ENCODE peak calls at places on chromosomes 4 and X, in five cellular contexts. R is iris pigment epithelial cell; C is GM12864; T is H4; I is effector memory CD4-positive, alpha-beta T cell. V is an unnamed sample.

GRCh38 chr4:61545902-61546498 is 345.9 kb downstream of the ADGRL3 start:
- DNase-seq in R (no peak), C (no peak), T (no peak), I (no peak), V (no peak)

GRCh38 chr4:6188687-6189305 is 11.6 kb downstream of the JAKMIP1 start:
- DNase-seq in R (peak), C (no peak), T (no peak), I (no peak), V (no peak)

GRCh38 chrX:54819201-54819600 is 11.7 kb downstream of the MAGED2 start:
- DNase-seq in R (no peak), C (no peak), T (no peak), I (no peak), V (no peak)

GRCh38 chr4:140736669-140737343 is 19.4 kb downstream of the TBC1D9 start:
- DNase-seq in R (no peak), C (no peak), T (no peak), I (no peak), V (no peak)

GRCh38 chr4:156931267-156931666 is 40.3 kb downstream of the PDGFC start:
- DNase-seq in R (peak), C (no peak), T (peak), I (no peak), V (no peak)

GRCh38 chr4:184344899-184345572 is 127.4 kb upstream of the ENPP6 start:
- DNase-seq in R (no peak), C (no peak), T (no peak), I (no peak), V (no peak)

GRCh38 chrX:137684591-137684990 is 118.7 kb downstream of the ZIC3 start:
- DNase-seq in R (no peak), C (no peak), T (no peak), I (no peak), V (no peak)

GRCh38 chrX:45428816-45429215 is 228.1 kb upstream of the DIPK2B start:
- DNase-seq in R (no peak), C (no peak), T (no peak), I (no peak), V (no peak)

GRCh38 chr4:51855751-51856150 is 12.8 kb downstream of the DCUN1D4 start:
- DNase-seq in R (no peak), C (no peak), T (no peak), I (no peak), V (no peak)

GRCh38 chr4:140076307-140076706 is 77.7 kb downstream of the MAML3 start:
- DNase-seq in R (no peak), C (no peak), T (no peak), I (no peak), V (no peak)

GRCh38 chr4:74615411-74615810 is 170.5 kb downstream of the AREG start:
- DNase-seq in R (no peak), C (no peak), T (no peak), I (no peak), V (no peak)

GRCh38 chrX:53377464-53377863 is 45.0 kb downstream of the SMC1A start:
- DNase-seq in R (no peak), C (no peak), T (no peak), I (no peak), V (no peak)

GRCh38 chrX:155056877-155057792 is 13.8 kb downstream of the CMC4 start:
- DNase-seq in R (peak), C (no peak), T (peak), I (peak), V (no peak)

GRCh38 chr4:148112231-148112982 is 329.8 kb downstream of the NR3C2 start:
- DNase-seq in R (peak), C (no peak), T (peak), I (no peak), V (no peak)

GRCh38 chrX:30653415-30654131 is at the start of gene GK:
- DNase-seq in R (no peak), C (no peak), T (no peak), I (peak), V (no peak)

GRCh38 chr4:166274136-166274761 is 401.2 kb downstream of the TLL1 start:
- DNase-seq in R (no peak), C (no peak), T (no peak), I (no peak), V (no peak)

GRCh38 chrX:15356444-15356843 is 21.1 kb upstream of the PIGA start:
- DNase-seq in R (peak), C (no peak), T (no peak), I (no peak), V (no peak)

GRCh38 chr4:178577933-178578332 is 1135.7 kb upstream of the AGA start:
- DNase-seq in R (no peak), C (no peak), T (no peak), I (no peak), V (no peak)

GRCh38 chr4:140718240-140718639 is 37.9 kb downstream of the TBC1D9 start:
- DNase-seq in R (peak), C (no peak), T (no peak), I (no peak), V (no peak)

GRCh38 chrX:63426519-63426918 is 75.4 kb upstream of the SPIN4 start:
- DNase-seq in R (no peak), C (no peak), T (no peak), I (no peak), V (no peak)

GRCh38 chr4:88185916-88186315 is 27.5 kb upstream of the ABCG2 start:
- DNase-seq in R (peak), C (no peak), T (no peak), I (no peak), V (no peak)

GRCh38 chrX:9948406-9948805 is 18.8 kb upstream of the CLDN34 start:
- DNase-seq in R (no peak), C (no peak), T (no peak), I (no peak), V (no peak)

GRCh38 chr4:145279122-145279960 is 99.0 kb upstream of the OTUD4 start:
- DNase-seq in R (peak), C (no peak), T (peak), I (no peak), V (no peak)

GRCh38 chrX:12973561-12974216 is 1.2 kb upstream of the TMSB4X start:
- DNase-seq in R (no peak), C (no peak), T (no peak), I (no peak), V (peak)

GRCh38 chr4:101022151-101023024 is 324.9 kb downstream of the PPP3CA start:
- DNase-seq in R (peak), C (no peak), T (no peak), I (no peak), V (no peak)

GRCh38 chr4:136920092-136920491 is 612.2 kb downstream of the PCDH18 start:
- DNase-seq in R (no peak), C (no peak), T (no peak), I (no peak), V (no peak)

GRCh38 chr4:8526363-8526855 is 53.8 kb upstream of the GPR78 start:
- DNase-seq in R (no peak), C (no peak), T (no peak), I (no peak), V (no peak)

GRCh38 chr4:138158746-138159297 is 83.3 kb downstream of the SLC7A11 start:
- DNase-seq in R (peak), C (no peak), T (peak), I (no peak), V (no peak)

GRCh38 chr4:2937146-2937857 is 25.9 kb downstream of the NOP14 start:
- DNase-seq in R (peak), C (no peak), T (peak), I (no peak), V (no peak)